ENCODE peak calls at places on chromosome 9, in nine cellular contexts. V is occipital lobe; A is globus pallidus; M is effector memory CD4-positive, alpha-beta T cell; Y is dorsolateral prefrontal cortex; O is GM04503; N is HEK293T; F is HT1080; T is body of pancreas. W is an unnamed sample.
A peak's percentile ranks its signal among the peaks of the same experiment; 100 is the strongest.

GRCh38 chr9:76677481-76678055 is 86.7 kb upstream of the PCA3 start:
- DNase-seq in Y (no peak), M (no peak), F (peak; percentile 71), A (no peak), N (no peak), T (no peak), V (no peak), O (no peak), W (no peak)

GRCh38 chr9:127783111-127783621 is 2.7 kb upstream of the CDK9 start:
- DNase-seq in M (peak; percentile 78), A (peak; percentile 33), F (no peak), V (no peak), O (no peak), T (no peak), N (no peak), Y (no peak), W (no peak)

GRCh38 chr9:19049872-19050636 is 827 bp downstream of the RRAGA start:
- DNase-seq in F (peak; percentile 15), A (peak; percentile 43), V (peak; percentile 48), Y (no peak), O (peak; percentile 8), T (no peak), N (peak; percentile 23), M (no peak), W (peak; percentile 22)

GRCh38 chr9:9949948-9950347 is 662.9 kb downstream of the PTPRD start:
- DNase-seq in T (no peak), F (no peak), A (no peak), N (no peak), O (no peak), V (no peak), M (no peak), Y (no peak), W (no peak)

GRCh38 chr9:13732290-13732689 is 452.8 kb upstream of the MPDZ start:
- DNase-seq in M (no peak), A (no peak), F (no peak), Y (no peak), O (no peak), N (no peak), V (no peak), T (no peak), W (no peak)

GRCh38 chr9:41229408-41230401 is 40.6 kb upstream of the ZNG1F start:
- DNase-seq in O (no peak), V (no peak), Y (peak; percentile 32), T (no peak), N (peak; percentile 8), A (no peak), M (no peak), F (peak; percentile 39), W (no peak)

GRCh38 chr9:125204477-125204876 is 4.1 kb downstream of the RABEPK start:
- DNase-seq in F (no peak), T (no peak), Y (no peak), V (no peak), A (no peak), O (no peak), N (no peak), M (no peak), W (no peak)

GRCh38 chr9:113963914-113964739 is 88.0 kb downstream of the ZNF618 start:
- DNase-seq in A (no peak), V (no peak), T (no peak), F (no peak), Y (no peak), N (no peak), O (no peak), M (no peak), W (no peak)

GRCh38 chr9:127505396-127506116 is 54.2 kb downstream of the LRSAM1 start:
- DNase-seq in M (no peak), Y (no peak), N (peak; percentile 62), O (no peak), A (no peak), T (no peak), V (no peak), F (no peak), W (no peak)

GRCh38 chr9:114958021-114958846 is 27.8 kb upstream of the TNFSF8 start:
- DNase-seq in N (no peak), T (no peak), F (peak; percentile 19), O (no peak), V (peak; percentile 4), A (peak; percentile 58), M (no peak), Y (no peak), W (no peak)

GRCh38 chr9:8338742-8339425 is 539.3 kb upstream of the DMAC1 start:
- DNase-seq in V (no peak), F (peak; percentile 36), O (no peak), T (no peak), M (no peak), A (no peak), N (no peak), Y (no peak), W (no peak)

GRCh38 chr9:91837982-91838731 is 111.9 kb downstream of the ROR2 start:
- DNase-seq in F (peak; percentile 24), A (no peak), T (peak; percentile 28), Y (no peak), M (no peak), V (no peak), O (no peak), N (peak; percentile 39), W (peak; percentile 55)

GRCh38 chr9:117097761-117098160 is 317.1 kb downstream of the ASTN2 start:
- DNase-seq in F (no peak), Y (no peak), V (no peak), O (no peak), A (no peak), T (no peak), M (no peak), N (no peak), W (peak; percentile 79)

GRCh38 chr9:128912270-128912853 is 8.4 kb upstream of the PHYHD1 start:
- DNase-seq in M (no peak), Y (no peak), F (peak; percentile 96), V (peak; percentile 27), N (no peak), T (no peak), A (no peak), O (peak; percentile 51), W (peak; percentile 98)

GRCh38 chr9:749712-750111 is 91.8 kb upstream of the DMRT1 start:
- DNase-seq in V (no peak), M (no peak), N (no peak), F (peak; percentile 72), Y (no peak), A (no peak), O (no peak), T (no peak), W (no peak)

W was measured in foreskin keratinocyte.